ENCODE peak calls at places on chromosome 11, in eight cellular contexts. One of them, this sample, is unnamed.

GRCh38 chr11:76903325-76903724 is 42.6 kb downstream of the ACER3 start:
- DNase-seq in upper lobe of right lung: no peak
- DNase-seq in skeletal muscle cell: no peak
- DNase-seq in ELF-1: peak; percentile 75
- DNase-seq in dermis microvascular lymphatic vessel endothelial cell: no peak
- DNase-seq in neural crest cell: no peak
- DNase-seq in RWPE1: peak; percentile 67
- DNase-seq in stimulated activated CD8-positive, alpha-beta memory T cell treated with anti-CD3 and anti-CD28 coated beads, Interleukin-12 subunit alpha, Interleukin-12 subunit beta, amount 100 ng/mL, for 4 hours: no peak
- DNase-seq in this sample: no peak

GRCh38 chr11:128759168-128759567 is 65.3 kb downstream of the FLI1 start:
- DNase-seq in upper lobe of right lung: no peak
- DNase-seq in skeletal muscle cell: no peak
- DNase-seq in ELF-1: no peak
- DNase-seq in dermis microvascular lymphatic vessel endothelial cell: no peak
- DNase-seq in neural crest cell: no peak
- DNase-seq in RWPE1: no peak
- DNase-seq in stimulated activated CD8-positive, alpha-beta memory T cell treated with anti-CD3 and anti-CD28 coated beads, Interleukin-12 subunit alpha, Interleukin-12 subunit beta, amount 100 ng/mL, for 4 hours: no peak
- DNase-seq in this sample: no peak

GRCh38 chr11:102447193-102447592 is 5.4 kb downstream of the TMEM123 start:
- DNase-seq in upper lobe of right lung: no peak
- DNase-seq in skeletal muscle cell: no peak
- DNase-seq in ELF-1: no peak
- DNase-seq in dermis microvascular lymphatic vessel endothelial cell: no peak
- DNase-seq in neural crest cell: no peak
- DNase-seq in RWPE1: no peak
- DNase-seq in stimulated activated CD8-positive, alpha-beta memory T cell treated with anti-CD3 and anti-CD28 coated beads, Interleukin-12 subunit alpha, Interleukin-12 subunit beta, amount 100 ng/mL, for 4 hours: no peak
- DNase-seq in this sample: no peak

GRCh38 chr11:31826530-31827438 is 15.7 kb upstream of the PAX6 start:
- DNase-seq in upper lobe of right lung: no peak
- DNase-seq in skeletal muscle cell: no peak
- DNase-seq in ELF-1: peak; percentile 42
- DNase-seq in dermis microvascular lymphatic vessel endothelial cell: no peak
- DNase-seq in neural crest cell: peak; percentile 9
- DNase-seq in RWPE1: no peak
- DNase-seq in stimulated activated CD8-positive, alpha-beta memory T cell treated with anti-CD3 and anti-CD28 coated beads, Interleukin-12 subunit alpha, Interleukin-12 subunit beta, amount 100 ng/mL, for 4 hours: no peak
- DNase-seq in this sample: no peak

GRCh38 chr11:47106839-47107520 is 69.7 kb downstream of the ARFGAP2 start:
- DNase-seq in upper lobe of right lung: no peak
- DNase-seq in skeletal muscle cell: no peak
- DNase-seq in ELF-1: no peak
- DNase-seq in dermis microvascular lymphatic vessel endothelial cell: no peak
- DNase-seq in neural crest cell: no peak
- DNase-seq in RWPE1: no peak
- DNase-seq in stimulated activated CD8-positive, alpha-beta memory T cell treated with anti-CD3 and anti-CD28 coated beads, Interleukin-12 subunit alpha, Interleukin-12 subunit beta, amount 100 ng/mL, for 4 hours: no peak
- DNase-seq in this sample: no peak

GRCh38 chr11:61480936-61481335 is 27.6 kb upstream of the LRRC10B start:
- DNase-seq in upper lobe of right lung: no peak
- DNase-seq in skeletal muscle cell: no peak
- DNase-seq in ELF-1: peak; percentile 94
- DNase-seq in dermis microvascular lymphatic vessel endothelial cell: peak; percentile 12
- DNase-seq in neural crest cell: peak; percentile 72
- DNase-seq in RWPE1: no peak
- DNase-seq in stimulated activated CD8-positive, alpha-beta memory T cell treated with anti-CD3 and anti-CD28 coated beads, Interleukin-12 subunit alpha, Interleukin-12 subunit beta, amount 100 ng/mL, for 4 hours: no peak
- DNase-seq in this sample: no peak

GRCh38 chr11:65616575-65617001 is 1.0 kb downstream of the PCNX3 start:
- DNase-seq in upper lobe of right lung: no peak
- DNase-seq in skeletal muscle cell: no peak
- DNase-seq in ELF-1: no peak
- DNase-seq in dermis microvascular lymphatic vessel endothelial cell: no peak
- DNase-seq in neural crest cell: no peak
- DNase-seq in RWPE1: no peak
- DNase-seq in stimulated activated CD8-positive, alpha-beta memory T cell treated with anti-CD3 and anti-CD28 coated beads, Interleukin-12 subunit alpha, Interleukin-12 subunit beta, amount 100 ng/mL, for 4 hours: no peak
- DNase-seq in this sample: no peak

GRCh38 chr11:94749367-94749766 is 18.8 kb upstream of the AMOTL1 start:
- DNase-seq in upper lobe of right lung: no peak
- DNase-seq in skeletal muscle cell: no peak
- DNase-seq in ELF-1: no peak
- DNase-seq in dermis microvascular lymphatic vessel endothelial cell: peak; percentile 20
- DNase-seq in neural crest cell: no peak
- DNase-seq in RWPE1: peak; percentile 89
- DNase-seq in stimulated activated CD8-positive, alpha-beta memory T cell treated with anti-CD3 and anti-CD28 coated beads, Interleukin-12 subunit alpha, Interleukin-12 subunit beta, amount 100 ng/mL, for 4 hours: no peak
- DNase-seq in this sample: no peak

GRCh38 chr11:46457659-46458058 is 66.1 kb upstream of the CHRM4 start:
- DNase-seq in upper lobe of right lung: peak; percentile 86
- DNase-seq in skeletal muscle cell: no peak
- DNase-seq in ELF-1: no peak
- DNase-seq in dermis microvascular lymphatic vessel endothelial cell: no peak
- DNase-seq in neural crest cell: no peak
- DNase-seq in RWPE1: peak; percentile 24
- DNase-seq in stimulated activated CD8-positive, alpha-beta memory T cell treated with anti-CD3 and anti-CD28 coated beads, Interleukin-12 subunit alpha, Interleukin-12 subunit beta, amount 100 ng/mL, for 4 hours: no peak
- DNase-seq in this sample: no peak

GRCh38 chr11:78200061-78200460 is 11.3 kb downstream of the USP35 start:
- DNase-seq in upper lobe of right lung: no peak
- DNase-seq in skeletal muscle cell: no peak
- DNase-seq in ELF-1: no peak
- DNase-seq in dermis microvascular lymphatic vessel endothelial cell: no peak
- DNase-seq in neural crest cell: no peak
- DNase-seq in RWPE1: no peak
- DNase-seq in stimulated activated CD8-positive, alpha-beta memory T cell treated with anti-CD3 and anti-CD28 coated beads, Interleukin-12 subunit alpha, Interleukin-12 subunit beta, amount 100 ng/mL, for 4 hours: no peak
- DNase-seq in this sample: no peak

GRCh38 chr11:35288817-35289541 is 130.4 kb downstream of the SLC1A2 start:
- DNase-seq in upper lobe of right lung: no peak
- DNase-seq in skeletal muscle cell: no peak
- DNase-seq in ELF-1: no peak
- DNase-seq in dermis microvascular lymphatic vessel endothelial cell: no peak
- DNase-seq in neural crest cell: no peak
- DNase-seq in RWPE1: no peak
- DNase-seq in stimulated activated CD8-positive, alpha-beta memory T cell treated with anti-CD3 and anti-CD28 coated beads, Interleukin-12 subunit alpha, Interleukin-12 subunit beta, amount 100 ng/mL, for 4 hours: no peak
- DNase-seq in this sample: no peak

GRCh38 chr11:21346361-21346760 is 677.0 kb downstream of the NELL1 start:
- DNase-seq in upper lobe of right lung: no peak
- DNase-seq in skeletal muscle cell: no peak
- DNase-seq in ELF-1: no peak
- DNase-seq in dermis microvascular lymphatic vessel endothelial cell: no peak
- DNase-seq in neural crest cell: no peak
- DNase-seq in RWPE1: no peak
- DNase-seq in stimulated activated CD8-positive, alpha-beta memory T cell treated with anti-CD3 and anti-CD28 coated beads, Interleukin-12 subunit alpha, Interleukin-12 subunit beta, amount 100 ng/mL, for 4 hours: no peak
- DNase-seq in this sample: no peak

GRCh38 chr11:134124660-134125451 is 56.0 kb downstream of the JAM3 start:
- DNase-seq in upper lobe of right lung: peak; percentile 70
- DNase-seq in skeletal muscle cell: no peak
- DNase-seq in ELF-1: peak; percentile 75
- DNase-seq in dermis microvascular lymphatic vessel endothelial cell: peak; percentile 57
- DNase-seq in neural crest cell: peak; percentile 44
- DNase-seq in RWPE1: no peak
- DNase-seq in stimulated activated CD8-positive, alpha-beta memory T cell treated with anti-CD3 and anti-CD28 coated beads, Interleukin-12 subunit alpha, Interleukin-12 subunit beta, amount 100 ng/mL, for 4 hours: no peak
- DNase-seq in this sample: no peak